ENCODE peak calls at places on chromosomes 6 and 20, in six cellular contexts. E is A172, W is natural killer cell, I is A549, A is HTR-8/SVneo, Z is IMR-90. H is an unnamed sample.
A peak's percentile ranks its signal among the peaks of the same experiment; 100 is the strongest.

GRCh38 chr20:45407067-45407745 is 883 bp upstream of the DBNDD2 start:
- DNase-seq in E (no peak), W (no peak), I (no peak), A (peak; percentile 41), Z (no peak), H (no peak)

GRCh38 chr6:90068264-90068663 is 174.0 kb downstream of the GJA10 start:
- DNase-seq in E (peak; percentile 61), W (no peak), I (no peak), A (peak; percentile 4), Z (peak; percentile 78), H (no peak)

GRCh38 chr6:122033564-122034181 is 365.8 kb upstream of the HSF2 start:
- DNase-seq in E (peak; percentile 40), W (no peak), I (peak; percentile 18), A (peak; percentile 38), Z (peak; percentile 70), H (no peak)

GRCh38 chr6:118618676-118619377 is 32.6 kb downstream of the CEP85L start:
- DNase-seq in E (peak; percentile 23), W (peak; percentile 56), I (peak; percentile 7), A (peak; percentile 37), Z (peak; percentile 26), H (no peak)

GRCh38 chr6:158038291-158039177 is 56.9 kb downstream of the SYNJ2 start:
- DNase-seq in E (no peak), W (no peak), I (no peak), A (no peak), Z (no peak), H (no peak)

GRCh38 chr6:165986647-165987482 is 180.8 kb downstream of the TBXT start:
- DNase-seq in E (no peak), W (no peak), I (no peak), A (no peak), Z (peak; percentile 61), H (no peak)

GRCh38 chr6:3165631-3166534 is 8.5 kb upstream of the TUBB2A start:
- DNase-seq in E (peak; percentile 77), W (no peak), I (no peak), A (no peak), Z (peak; percentile 32), H (no peak)

GRCh38 chr20:13029687-13030510 is 21.1 kb downstream of the SPTLC3 start:
- DNase-seq in E (peak; percentile 97), W (no peak), I (peak; percentile 67), A (peak; percentile 32), Z (peak; percentile 84), H (no peak)

GRCh38 chr20:17466641-17467040 is 64.5 kb downstream of the BFSP1 start:
- DNase-seq in E (no peak), W (no peak), I (no peak), A (no peak), Z (no peak), H (peak; percentile 0)

GRCh38 chr20:3126527-3126859 is 33.2 kb downstream of the FASTKD5 start:
- DNase-seq in E (no peak), W (no peak), I (no peak), A (no peak), Z (no peak), H (no peak)

GRCh38 chr6:138772596-138773176 is 883 bp upstream of the CCDC28A start:
- DNase-seq in E (peak; percentile 12), W (no peak), I (no peak), A (no peak), Z (no peak), H (no peak)

GRCh38 chr6:126773122-126773805 is 345.2 kb upstream of the RSPO3 start:
- DNase-seq in E (no peak), W (no peak), I (no peak), A (no peak), Z (no peak), H (no peak)

GRCh38 chr6:50655848-50656453 is 57.4 kb upstream of the TFAP2D start:
- DNase-seq in E (no peak), W (no peak), I (peak; percentile 1), A (peak; percentile 1), Z (peak; percentile 1), H (no peak)

GRCh38 chr20:47456952-47457724 is 44.5 kb upstream of the NCOA3 start:
- DNase-seq in E (peak; percentile 74), W (no peak), I (peak; percentile 79), A (no peak), Z (peak; percentile 72), H (no peak)

GRCh38 chr20:46192376-46192944 is 74.3 kb downstream of the CD40 start:
- DNase-seq in E (no peak), W (no peak), I (no peak), A (no peak), Z (no peak), H (no peak)

GRCh38 chr6:126804255-126805064 is 314.0 kb upstream of the RSPO3 start:
- DNase-seq in E (peak; percentile 39), W (no peak), I (peak; percentile 8), A (peak; percentile 20), Z (peak; percentile 55), H (no peak)

GRCh38 chr6:52877168-52877567 is 32.3 kb downstream of the GSTA3 start:
- DNase-seq in E (peak; percentile 90), W (no peak), I (no peak), A (peak; percentile 33), Z (peak; percentile 96), H (no peak)

GRCh38 chr6:100057941-100058340 is 63.9 kb upstream of the MCHR2 start:
- DNase-seq in E (peak; percentile 26), W (no peak), I (no peak), A (peak; percentile 1), Z (peak; percentile 12), H (no peak)

GRCh38 chr20:10963717-10964266 is 290.0 kb upstream of the JAG1 start:
- DNase-seq in E (no peak), W (no peak), I (no peak), A (no peak), Z (no peak), H (no peak)

GRCh38 chr6:77368660-77369313 is 94.5 kb downstream of the HTR1B start:
- DNase-seq in E (peak; percentile 2), W (no peak), I (no peak), A (no peak), Z (peak; percentile 38), H (no peak)

GRCh38 chr6:10962673-10963072 is 75.8 kb downstream of the SYCP2L start:
- DNase-seq in E (peak; percentile 18), W (no peak), I (no peak), A (peak; percentile 29), Z (peak; percentile 95), H (no peak)

GRCh38 chr6:143745160-143746133 is 67.7 kb downstream of the PHACTR2 start:
- DNase-seq in E (no peak), W (no peak), I (peak; percentile 17), A (no peak), Z (peak; percentile 76), H (peak; percentile 69)

GRCh38 chr6:169557887-169558286 is 143.9 kb downstream of the WDR27 start:
- DNase-seq in E (no peak), W (no peak), I (no peak), A (no peak), Z (no peak), H (no peak)

GRCh38 chr20:50386641-50386960 is 123.6 kb upstream of the PTPN1 start:
- DNase-seq in E (no peak), W (no peak), I (no peak), A (no peak), Z (no peak), H (no peak)

GRCh38 chr20:19996970-19997369 is 20.2 kb upstream of the NAA20 start:
- DNase-seq in E (no peak), W (no peak), I (no peak), A (no peak), Z (no peak), H (no peak)

GRCh38 chr6:23650676-23651075 is 475.3 kb upstream of the NRSN1 start:
- DNase-seq in E (no peak), W (no peak), I (no peak), A (no peak), Z (no peak), H (no peak)

GRCh38 chr6:29947292-29947980 is 5.1 kb downstream of the HLA-A start:
- DNase-seq in E (no peak), W (no peak), I (no peak), A (no peak), Z (no peak), H (no peak)

GRCh38 chr6:31878222-31878621 is 575 bp downstream of the SLC44A4 start:
- DNase-seq in E (no peak), W (no peak), I (no peak), A (no peak), Z (no peak), H (no peak)

GRCh38 chr20:23350855-23351838 is 556 bp downstream of the NXT1 start:
- DNase-seq in E (peak; percentile 45), W (no peak), I (peak; percentile 44), A (peak; percentile 26), Z (peak; percentile 45), H (no peak)

GRCh38 chr6:9516207-9516606 is 898.7 kb downstream of the TFAP2A start:
- DNase-seq in E (peak; percentile 90), W (no peak), I (peak; percentile 35), A (peak; percentile 61), Z (peak; percentile 83), H (no peak)